ENCODE peak calls at places on chromosomes 2 and 18, in six cellular contexts. N is CD8-positive, alpha-beta memory T cell; H is spleen; U is lower lobe of right lung; E is adipocyte; X is SJSA1. M is an unnamed sample.

GRCh38 chr2:141020346-141020745 is 1110.5 kb downstream of the LRP1B start:
- DNase-seq in N (no peak), H (no peak), U (no peak), E (peak), X (no peak), M (no peak)

GRCh38 chr18:35713545-35713944 is 132.0 kb downstream of the GALNT1 start:
- DNase-seq in N (no peak), H (no peak), U (no peak), E (peak), X (no peak), M (no peak)

GRCh38 chr2:237600205-237600846 is 9.8 kb upstream of the RAB17 start:
- DNase-seq in N (no peak), H (no peak), U (no peak), E (peak), X (no peak), M (no peak)

GRCh38 chr2:71631411-71631931 is 178.1 kb downstream of the DYSF start:
- DNase-seq in N (no peak), H (no peak), U (no peak), E (peak), X (no peak), M (no peak)

GRCh38 chr2:154577390-154577789 is 121.1 kb upstream of the KCNJ3 start:
- DNase-seq in N (no peak), H (no peak), U (no peak), E (no peak), X (no peak), M (no peak)

GRCh38 chr2:160377204-160377995 is 116.2 kb downstream of the RBMS1 start:
- DNase-seq in N (no peak), H (no peak), U (no peak), E (no peak), X (no peak), M (no peak)

GRCh38 chr18:8507361-8507760 is 101.9 kb upstream of the RAB12 start:
- DNase-seq in N (no peak), H (no peak), U (no peak), E (peak), X (no peak), M (no peak)

GRCh38 chr2:238967978-238968360 is 120.1 kb downstream of the TWIST2 start:
- DNase-seq in N (no peak), H (no peak), U (no peak), E (no peak), X (no peak), M (no peak)

GRCh38 chr18:73244411-73244810 is 376.6 kb upstream of the NETO1 start:
- DNase-seq in N (no peak), H (no peak), U (no peak), E (peak), X (no peak), M (no peak)

GRCh38 chr2:103664690-103665089 is 902.9 kb downstream of the TMEM182 start:
- DNase-seq in N (no peak), H (no peak), U (no peak), E (no peak), X (no peak), M (no peak)

GRCh38 chr2:157364257-157364974 is 38.8 kb upstream of the ERMN start:
- DNase-seq in N (no peak), H (no peak), U (no peak), E (no peak), X (no peak), M (no peak)

GRCh38 chr2:58215429-58215828 is 25.7 kb downstream of the FANCL start:
- DNase-seq in N (no peak), H (no peak), U (no peak), E (no peak), X (no peak), M (no peak)

GRCh38 chr18:3340015-3340681 is 78.2 kb downstream of the MYL12B start:
- DNase-seq in N (no peak), H (no peak), U (no peak), E (no peak), X (no peak), M (no peak)

GRCh38 chr2:216535454-216535995 is 36.9 kb downstream of the RPL37A start:
- DNase-seq in N (no peak), H (no peak), U (peak), E (peak), X (peak), M (no peak)

GRCh38 chr2:55133467-55134315 is 83.4 kb upstream of the RTN4 start:
- DNase-seq in N (peak), H (no peak), U (no peak), E (peak), X (peak), M (peak)

GRCh38 chr2:134917219-134917957 is 1.2 kb upstream of the CCNT2 start:
- DNase-seq in N (no peak), H (peak), U (peak), E (no peak), X (no peak), M (no peak)

GRCh38 chr2:126658910-126659613 is 3.1 kb downstream of the GYPC start:
- DNase-seq in N (peak), H (peak), U (peak), E (peak), X (no peak), M (no peak)

GRCh38 chr2:162085090-162085891 is 11.3 kb upstream of the DPP4 start:
- DNase-seq in N (no peak), H (no peak), U (no peak), E (peak), X (no peak), M (no peak)

GRCh38 chr2:68951899-68952298 is 794 bp downstream of the GKN2 start:
- DNase-seq in N (no peak), H (no peak), U (no peak), E (no peak), X (no peak), M (no peak)
- H3K4me3 ChIP-seq in N (no peak), H (no peak), U (peak), E (no peak), X (no peak), M (no peak)

DNA sequence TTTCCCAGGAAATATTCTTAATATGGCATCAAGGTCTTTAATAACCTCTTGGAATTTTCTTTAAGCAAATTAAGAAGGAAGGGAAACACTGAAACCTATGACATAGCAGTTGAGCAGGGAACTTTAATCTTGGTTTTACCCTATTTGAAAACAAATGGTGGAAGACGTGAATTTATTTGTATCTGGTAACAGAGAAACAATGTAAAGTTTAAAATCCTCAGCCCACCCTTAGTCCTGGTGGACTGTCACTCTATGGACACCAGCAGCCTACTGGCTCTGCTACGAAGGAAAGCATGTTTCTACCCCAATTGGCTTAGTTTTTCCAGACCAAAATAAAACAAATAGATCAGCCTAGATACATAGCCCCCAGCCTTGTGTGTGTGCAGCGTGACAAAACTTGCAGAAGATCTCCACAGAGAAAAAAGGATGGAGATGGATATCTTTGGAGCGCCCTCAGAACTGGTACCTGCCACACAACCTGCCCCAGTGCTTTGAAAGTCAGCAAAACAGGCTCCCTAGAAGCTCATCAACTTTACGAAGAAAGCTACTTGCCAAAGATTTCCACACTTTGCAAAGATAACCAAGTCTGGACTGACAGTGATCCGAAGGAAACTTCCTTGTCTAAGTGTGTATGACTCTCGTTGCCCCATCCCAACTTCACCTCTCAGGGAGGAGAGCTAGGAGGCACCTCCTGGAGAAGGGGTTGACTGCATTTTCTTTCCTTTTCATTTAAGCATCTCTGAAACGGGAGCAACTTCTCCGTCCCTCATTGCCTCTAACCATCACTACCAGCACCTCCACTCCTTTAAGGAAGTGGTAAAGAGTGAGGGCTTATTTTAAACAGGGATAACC is 7.3 kb downstream of the ZEB2 start:
- DNase-seq in N (no peak), H (no peak), U (no peak), E (no peak), X (no peak), M (no peak)
- H3K4me3 ChIP-seq in N (no peak), H (peak), U (peak), E (peak), X (no peak), M (no peak)

GRCh38 chr18:77423468-77423867 is 173.8 kb downstream of the GALR1 start:
- DNase-seq in N (no peak), H (no peak), U (no peak), E (no peak), X (no peak), M (no peak)
- H3K4me3 ChIP-seq in N (no peak), H (no peak), U (no peak), E (no peak), X (no peak), M (no peak)

GRCh38 chr2:106140091-106140490 is 54.0 kb downstream of the UXS1 start:
- DNase-seq in N (no peak), H (no peak), U (no peak), E (no peak), X (no peak), M (no peak)

GRCh38 chr2:106139575-106139935 is 54.5 kb downstream of the UXS1 start:
- DNase-seq in N (no peak), H (no peak), U (no peak), E (no peak), X (no peak), M (no peak)

GRCh38 chr2:106138904-106139574 is 55.1 kb downstream of the UXS1 start:
- DNase-seq in N (no peak), H (no peak), U (no peak), E (no peak), X (no peak), M (no peak)

GRCh38 chr2:106140913-106141312 is 53.2 kb downstream of the UXS1 start:
- DNase-seq in N (no peak), H (no peak), U (no peak), E (no peak), X (no peak), M (no peak)

DNA sequence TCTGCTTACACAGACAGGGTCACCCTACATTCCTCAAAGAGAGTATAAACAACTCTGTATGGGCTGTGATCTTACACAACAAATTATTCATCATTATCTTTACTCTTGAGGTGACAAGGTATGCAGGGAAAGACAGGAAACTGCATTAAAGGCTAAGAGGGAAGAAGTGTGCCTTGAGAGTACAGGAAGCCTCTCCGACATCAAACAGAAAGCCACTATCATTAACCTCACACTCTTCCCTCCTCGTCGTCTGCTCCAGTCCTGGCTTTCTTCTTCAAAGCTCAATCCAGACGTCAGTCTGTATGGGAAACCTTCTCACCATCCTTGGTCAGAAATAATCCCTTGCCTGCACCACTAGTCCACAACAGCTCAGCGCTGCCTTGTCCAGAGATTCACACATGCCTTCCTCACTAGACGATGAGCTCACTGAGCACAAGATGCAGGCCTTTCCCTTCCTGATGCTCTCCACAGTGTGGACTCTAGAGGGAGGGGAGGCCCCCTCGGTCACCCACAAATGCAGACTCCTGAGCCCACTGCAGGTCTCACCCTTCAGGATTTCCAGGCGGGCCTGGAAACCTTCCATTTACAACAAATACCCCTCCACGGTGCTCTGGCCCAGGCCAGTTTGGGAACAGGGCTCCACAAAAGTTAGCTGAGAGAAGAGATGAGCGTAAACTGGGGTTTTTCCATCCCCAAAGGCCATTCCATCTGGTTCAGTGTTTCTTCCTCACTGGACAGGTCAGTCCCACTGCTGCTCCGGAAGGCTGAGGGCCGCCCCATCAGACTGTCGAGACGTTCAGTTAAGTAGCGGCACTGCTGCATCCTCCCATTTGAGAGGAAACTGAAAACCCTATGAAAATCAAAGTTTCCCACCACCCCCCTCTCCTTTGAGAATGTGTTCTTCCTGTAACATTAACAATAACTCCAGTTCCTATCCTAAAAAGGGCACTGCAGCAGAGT is 55.9 kb downstream of the UXS1 start:
- DNase-seq in N (no peak), H (no peak), U (no peak), E (no peak), X (no peak), M (peak)
- H3K4me3 ChIP-seq in N (peak), H (no peak), U (no peak), E (no peak), X (no peak), M (no peak)

DNA sequence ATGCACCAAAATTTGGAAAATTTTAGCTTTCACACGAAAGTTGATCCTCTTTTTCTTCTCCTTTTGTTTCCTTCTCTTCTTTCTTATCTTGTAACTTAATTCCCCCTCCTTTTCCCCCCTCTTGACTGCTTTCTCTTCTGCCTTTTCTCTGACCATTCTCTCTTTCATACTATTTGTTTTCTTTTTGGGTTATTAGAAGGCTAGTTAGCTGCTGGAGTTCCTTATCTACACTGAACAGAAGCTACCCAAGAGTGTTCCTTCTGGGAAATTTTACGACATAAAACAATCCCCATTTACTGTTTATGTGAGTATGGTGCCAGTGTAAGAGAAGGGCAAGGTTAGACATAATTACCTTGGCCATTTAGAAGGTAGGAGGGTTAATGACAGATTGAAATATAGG is 218.4 kb upstream of the DTNA start:
- DNase-seq in N (no peak), H (no peak), U (no peak), E (no peak), X (no peak), M (no peak)
- H3K4me3 ChIP-seq in N (no peak), H (no peak), U (no peak), E (no peak), X (no peak), M (no peak)

GRCh38 chr2:170772295-170772694 is 2.1 kb downstream of the ERICH2 start:
- DNase-seq in N (no peak), H (no peak), U (no peak), E (no peak), X (no peak), M (no peak)
- H3K4me3 ChIP-seq in N (no peak), H (no peak), U (peak), E (peak), X (no peak), M (no peak)